ENCODE peak calls at places on chromosome 10, in five cellular contexts. Z is K562, Y is GM23338, B is prostate gland, O is sigmoid colon. T is an unnamed sample.

GRCh38 chr10:52644678-52645434 is 127.7 kb downstream of the MBL2 start:
- DNase-seq in Y (peak; percentile 77), Z (peak; percentile 24), B (peak; percentile 35), O (no peak), T (no peak)

GRCh38 chr10:11301571-11302111 is 284.0 kb downstream of the CELF2 start:
- DNase-seq in B (no peak), O (peak; percentile 60), Y (no peak), Z (no peak), T (no peak)

GRCh38 chr10:115082521-115082920 is 10.6 kb upstream of the ATRNL1 start:
- DNase-seq in Z (no peak), Y (no peak), B (no peak), O (no peak), T (no peak)

GRCh38 chr10:72615985-72616384 is 9.9 kb downstream of the MICU1 start:
- DNase-seq in Z (no peak), B (no peak), Y (no peak), O (no peak), T (no peak)

GRCh38 chr10:46547331-46547880 is 9.1 kb downstream of the GPRIN2 start:
- DNase-seq in Y (no peak), B (peak; percentile 3), Z (no peak), O (peak; percentile 57), T (peak; percentile 51)

GRCh38 chr10:109029870-109030269 is 893.4 kb downstream of the XPNPEP1 start:
- DNase-seq in Y (no peak), O (no peak), B (no peak), Z (no peak), T (no peak)

GRCh38 chr10:9097206-9097990 is 1042.9 kb downstream of the GATA3 start:
- DNase-seq in Y (peak; percentile 39), O (no peak), Z (no peak), B (no peak), T (no peak)

GRCh38 chr10:47104786-47105385 is 193.7 kb downstream of the PTPN20 start:
- DNase-seq in O (no peak), B (no peak), Z (no peak), Y (no peak), T (no peak)

GRCh38 chr10:65518379-65518778 is 1407.5 kb upstream of the LRRTM3 start:
- DNase-seq in Z (no peak), B (no peak), Y (no peak), O (no peak), T (no peak)

GRCh38 chr10:6912424-6912823 is 332.3 kb upstream of the PRKCQ start:
- DNase-seq in O (no peak), Y (no peak), Z (no peak), B (peak; percentile 18), T (no peak)

GRCh38 chr10:125149278-125150047 is 10.9 kb downstream of the CTBP2 start:
- DNase-seq in O (peak; percentile 90), B (no peak), Z (peak; percentile 25), Y (peak; percentile 67), T (peak; percentile 68)

GRCh38 chr10:1677307-1677939 is 59.9 kb downstream of the ADARB2 start:
- DNase-seq in O (no peak), Z (no peak), Y (no peak), B (no peak), T (no peak)

GRCh38 chr10:62811159-62811875 is 4.8 kb downstream of the EGR2 start:
- DNase-seq in O (no peak), Z (no peak), B (no peak), Y (no peak), T (no peak)

GRCh38 chr10:131496351-131497052 is 185.0 kb upstream of the TCERG1L start:
- DNase-seq in Y (peak; percentile 5), O (no peak), Z (no peak), B (no peak), T (no peak)

GRCh38 chr10:113317476-113317875 is 235.4 kb upstream of the HABP2 start:
- DNase-seq in O (no peak), Y (no peak), Z (no peak), B (no peak), T (no peak)

GRCh38 chr10:1577371-1577770 is 160.0 kb downstream of the ADARB2 start:
- DNase-seq in Y (no peak), O (peak; percentile 30), B (no peak), Z (no peak), T (no peak)

GRCh38 chr10:124614003-124614659 is 130.0 kb downstream of the FAM53B start:
- DNase-seq in O (no peak), B (no peak), Y (no peak), Z (no peak), T (no peak)

GRCh38 chr10:121036431-121036830 is 185.3 kb downstream of the WDR11 start:
- DNase-seq in B (no peak), Z (no peak), Y (peak; percentile 24), O (no peak), T (no peak)

GRCh38 chr10:51235865-51236264 is 161.6 kb downstream of the PRKG1 start:
- DNase-seq in Y (no peak), B (no peak), Z (no peak), O (no peak), T (no peak)

GRCh38 chr10:50658165-50658564 is 34.4 kb upstream of the SGMS1 start:
- DNase-seq in O (no peak), Z (no peak), B (no peak), Y (no peak), T (no peak)

GRCh38 chr10:108862691-108863350 is 1060.5 kb downstream of the XPNPEP1 start:
- DNase-seq in B (no peak), O (no peak), Z (no peak), Y (no peak), T (no peak)

GRCh38 chr10:8435186-8436055 is 380.9 kb downstream of the GATA3 start:
- DNase-seq in B (peak; percentile 79), O (no peak), Z (no peak), Y (no peak), T (peak; percentile 65)

GRCh38 chr10:116722736-116723427 is 19.5 kb downstream of the HSPA12A start:
- DNase-seq in O (peak; percentile 39), Z (no peak), B (no peak), Y (no peak), T (no peak)

GRCh38 chr10:9010093-9010492 is 955.6 kb downstream of the GATA3 start:
- DNase-seq in Z (no peak), B (no peak), O (no peak), Y (peak; percentile 30), T (no peak)

GRCh38 chr10:132393695-132394181 is 3.3 kb upstream of the PWWP2B start:
- DNase-seq in O (peak; percentile 68), Z (no peak), Y (no peak), B (no peak), T (no peak)

GRCh38 chr10:43045631-43046287 is 31.1 kb upstream of the RET start:
- DNase-seq in Z (no peak), B (no peak), Y (no peak), O (peak; percentile 46), T (no peak)

GRCh38 chr10:124291009-124291671 is 127.6 kb downstream of the OAT start:
- DNase-seq in Z (no peak), O (peak; percentile 83), B (no peak), Y (no peak), T (peak; percentile 33)

GRCh38 chr10:79159141-79159619 is 90.4 kb downstream of the ZMIZ1 start:
- DNase-seq in O (no peak), Y (no peak), B (no peak), Z (no peak), T (no peak)
- H3K27ac ChIP-seq in O (peak overlapping the region; percentile 92), Y (no peak overlapping the region), B (peak overlapping the region; percentile 23), Z (no peak overlapping the region), T (peak overlapping the region; percentile 92)

GRCh38 chr10:74179124-74179710 is 28.2 kb downstream of the ADK start:
- DNase-seq in Y (no peak), Z (no peak), B (no peak), O (no peak), T (no peak)

GRCh38 chr10:74177140-74177677 is 26.2 kb downstream of the ADK start:
- DNase-seq in Y (peak; percentile 27), O (no peak), Z (peak; percentile 58), B (peak; percentile 18), T (peak; percentile 52)

GRCh38 chr10:74175510-74176379 is 24.7 kb downstream of the ADK start:
- DNase-seq in B (no peak), Z (no peak), O (no peak), Y (no peak), T (no peak)

GRCh38 chr10:74176380-74177139 is 25.5 kb downstream of the ADK start:
- DNase-seq in O (peak; percentile 97), Z (peak; percentile 97), B (peak; percentile 94), Y (peak; percentile 98), T (peak; percentile 96)

GRCh38 chr10:74178042-74178791 is 27.2 kb downstream of the ADK start:
- DNase-seq in B (no peak), O (no peak), Y (no peak), Z (no peak), T (no peak)
- TF ChIP-seq POLR2AphosphoS5 in B (no peak), O (no peak), Y (no peak), Z (no peak), T (no peak)

GRCh38 chr10:44893604-44894468 is 17.3 kb upstream of the TMEM72 start:
- DNase-seq in O (no peak), Z (no peak), B (no peak), Y (no peak), T (no peak)

GRCh38 chr10:44897049-44897448 is 14.1 kb upstream of the TMEM72 start:
- DNase-seq in B (no peak), O (no peak), Y (no peak), Z (no peak), T (no peak)

GRCh38 chr10:44898665-44899064 is 12.5 kb upstream of the TMEM72 start:
- DNase-seq in B (no peak), Y (no peak), Z (no peak), O (no peak), T (no peak)

GRCh38 chr10:44894691-44895090 is 16.4 kb upstream of the TMEM72 start:
- DNase-seq in O (no peak), B (no peak), Y (no peak), Z (no peak), T (no peak)

DNA sequence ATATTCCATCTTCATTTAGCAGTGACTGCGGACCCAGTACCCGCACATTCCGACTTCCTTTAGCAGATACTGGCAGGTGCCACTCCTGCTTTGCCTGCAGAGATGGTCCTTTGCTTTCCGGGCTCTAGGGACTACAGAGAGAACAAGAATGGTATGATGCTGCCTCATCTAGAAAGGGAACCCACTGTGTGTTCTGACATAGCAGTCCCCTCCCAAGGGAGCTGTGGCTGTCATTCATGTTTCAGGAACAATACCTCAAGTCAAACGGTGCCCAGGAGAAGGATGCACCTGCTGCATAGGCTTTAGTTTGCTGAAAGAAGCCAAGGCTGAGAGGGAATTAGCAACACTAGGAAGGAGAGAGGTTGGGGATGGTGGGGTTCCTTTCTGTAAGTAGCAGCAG is 15.9 kb upstream of the TMEM72 start:
- DNase-seq in Y (no peak), O (no peak), Z (no peak), B (no peak), T (no peak)
- H3K4me3 ChIP-seq in Y (no peak overlapping the region), O (no peak overlapping the region), Z (no peak overlapping the region), B (no peak overlapping the region), T (no peak overlapping the region)

GRCh38 chr10:3097160-3097559 is 29.8 kb downstream of the PFKP start:
- DNase-seq in B (no peak), Z (no peak), Y (no peak), O (no peak), T (no peak)

GRCh38 chr10:3093996-3094395 is 26.6 kb downstream of the PFKP start:
- DNase-seq in B (no peak), Y (no peak), Z (no peak), O (no peak), T (no peak)

GRCh38 chr10:3096149-3096548 is 28.8 kb downstream of the PFKP start:
- DNase-seq in B (no peak), O (no peak), Y (no peak), Z (no peak), T (no peak)

GRCh38 chr10:3094565-3095168 is 27.3 kb downstream of the PFKP start:
- DNase-seq in B (no peak), O (no peak), Z (no peak), Y (peak; percentile 6), T (no peak)

GRCh38 chr10:3095373-3096139 is 28.2 kb downstream of the PFKP start:
- DNase-seq in Y (no peak), B (peak; percentile 53), O (peak; percentile 80), Z (peak; percentile 81), T (no peak)
- H3K27ac ChIP-seq in Y (no peak overlapping the region), B (peak overlapping the region; percentile 18), O (peak overlapping the region; percentile 84), Z (peak overlapping the region; percentile 97), T (peak overlapping the region; percentile 83)